ENCODE peak calls at places on chromosomes 5 and 9, in six cellular contexts. One of them, this sample, is unnamed.

GRCh38 chr9:99023831-99024230 is 80.1 kb downstream of the COL15A1 start:
- DNase-seq in T-cell: no peak
- DNase-seq in nucleus accumbens: no peak
- DNase-seq in tibial nerve: peak
- DNase-seq in stimulated activated CD4-positive, alpha-beta T cell treated with anti-CD3 and anti-CD28 coated beads, Interleukin-1b, Interleukin-23, amount 100 ng/mL, for 24 hours: no peak
- DNase-seq in colonic mucosa: no peak
- DNase-seq in this sample: no peak

GRCh38 chr5:73250645-73251044 is 77.7 kb downstream of the TMEM174 start:
- DNase-seq in T-cell: no peak
- DNase-seq in nucleus accumbens: no peak
- DNase-seq in tibial nerve: no peak
- DNase-seq in stimulated activated CD4-positive, alpha-beta T cell treated with anti-CD3 and anti-CD28 coated beads, Interleukin-1b, Interleukin-23, amount 100 ng/mL, for 24 hours: no peak
- DNase-seq in colonic mucosa: no peak
- DNase-seq in this sample: no peak

GRCh38 chr5:83482961-83483360 is 11.4 kb downstream of the VCAN start:
- DNase-seq in T-cell: no peak
- DNase-seq in nucleus accumbens: no peak
- DNase-seq in tibial nerve: no peak
- DNase-seq in stimulated activated CD4-positive, alpha-beta T cell treated with anti-CD3 and anti-CD28 coated beads, Interleukin-1b, Interleukin-23, amount 100 ng/mL, for 24 hours: no peak
- DNase-seq in colonic mucosa: no peak
- DNase-seq in this sample: no peak

GRCh38 chr9:89743216-89743575 is 138.4 kb downstream of the GADD45G start:
- DNase-seq in T-cell: no peak
- DNase-seq in nucleus accumbens: no peak
- DNase-seq in tibial nerve: no peak
- DNase-seq in stimulated activated CD4-positive, alpha-beta T cell treated with anti-CD3 and anti-CD28 coated beads, Interleukin-1b, Interleukin-23, amount 100 ng/mL, for 24 hours: no peak
- DNase-seq in colonic mucosa: no peak
- DNase-seq in this sample: no peak

GRCh38 chr5:76380346-76381074 is 22.6 kb upstream of the IQGAP2 start:
- DNase-seq in T-cell: no peak
- DNase-seq in nucleus accumbens: no peak
- DNase-seq in tibial nerve: no peak
- DNase-seq in stimulated activated CD4-positive, alpha-beta T cell treated with anti-CD3 and anti-CD28 coated beads, Interleukin-1b, Interleukin-23, amount 100 ng/mL, for 24 hours: no peak
- DNase-seq in colonic mucosa: peak
- DNase-seq in this sample: no peak

GRCh38 chr9:89929315-89929714 is 324.5 kb downstream of the GADD45G start:
- DNase-seq in T-cell: no peak
- DNase-seq in nucleus accumbens: no peak
- DNase-seq in tibial nerve: no peak
- DNase-seq in stimulated activated CD4-positive, alpha-beta T cell treated with anti-CD3 and anti-CD28 coated beads, Interleukin-1b, Interleukin-23, amount 100 ng/mL, for 24 hours: no peak
- DNase-seq in colonic mucosa: no peak
- DNase-seq in this sample: no peak

GRCh38 chr9:77912895-77913693 is 118.5 kb downstream of the GNAQ start:
- DNase-seq in T-cell: no peak
- DNase-seq in nucleus accumbens: no peak
- DNase-seq in tibial nerve: no peak
- DNase-seq in stimulated activated CD4-positive, alpha-beta T cell treated with anti-CD3 and anti-CD28 coated beads, Interleukin-1b, Interleukin-23, amount 100 ng/mL, for 24 hours: no peak
- DNase-seq in colonic mucosa: no peak
- DNase-seq in this sample: no peak

GRCh38 chr9:37710039-37710438 is 43.6 kb upstream of the TRMT10B start:
- DNase-seq in T-cell: no peak
- DNase-seq in nucleus accumbens: no peak
- DNase-seq in tibial nerve: no peak
- DNase-seq in stimulated activated CD4-positive, alpha-beta T cell treated with anti-CD3 and anti-CD28 coated beads, Interleukin-1b, Interleukin-23, amount 100 ng/mL, for 24 hours: no peak
- DNase-seq in colonic mucosa: no peak
- DNase-seq in this sample: no peak

GRCh38 chr5:142245776-142246175 is 79.0 kb downstream of the SPRY4 start:
- DNase-seq in T-cell: no peak
- DNase-seq in nucleus accumbens: no peak
- DNase-seq in tibial nerve: no peak
- DNase-seq in stimulated activated CD4-positive, alpha-beta T cell treated with anti-CD3 and anti-CD28 coated beads, Interleukin-1b, Interleukin-23, amount 100 ng/mL, for 24 hours: no peak
- DNase-seq in colonic mucosa: no peak
- DNase-seq in this sample: no peak

GRCh38 chr5:172443441-172444109 is 10.8 kb downstream of the SH3PXD2B start:
- DNase-seq in T-cell: no peak
- DNase-seq in nucleus accumbens: peak
- DNase-seq in tibial nerve: peak
- DNase-seq in stimulated activated CD4-positive, alpha-beta T cell treated with anti-CD3 and anti-CD28 coated beads, Interleukin-1b, Interleukin-23, amount 100 ng/mL, for 24 hours: peak
- DNase-seq in colonic mucosa: peak
- DNase-seq in this sample: peak

GRCh38 chr9:37908698-37909186 is 4.8 kb upstream of the SLC25A51 start:
- DNase-seq in T-cell: no peak
- DNase-seq in nucleus accumbens: no peak
- DNase-seq in tibial nerve: peak
- DNase-seq in stimulated activated CD4-positive, alpha-beta T cell treated with anti-CD3 and anti-CD28 coated beads, Interleukin-1b, Interleukin-23, amount 100 ng/mL, for 24 hours: no peak
- DNase-seq in colonic mucosa: peak
- DNase-seq in this sample: no peak

GRCh38 chr5:72555871-72556270 is 48.7 kb upstream of the ZNF366 start:
- DNase-seq in T-cell: no peak
- DNase-seq in nucleus accumbens: no peak
- DNase-seq in tibial nerve: no peak
- DNase-seq in stimulated activated CD4-positive, alpha-beta T cell treated with anti-CD3 and anti-CD28 coated beads, Interleukin-1b, Interleukin-23, amount 100 ng/mL, for 24 hours: no peak
- DNase-seq in colonic mucosa: no peak
- DNase-seq in this sample: no peak

GRCh38 chr9:65437724-65438123 is 152.7 kb upstream of the FOXD4L5 start:
- DNase-seq in T-cell: no peak
- DNase-seq in nucleus accumbens: no peak
- DNase-seq in tibial nerve: no peak
- DNase-seq in stimulated activated CD4-positive, alpha-beta T cell treated with anti-CD3 and anti-CD28 coated beads, Interleukin-1b, Interleukin-23, amount 100 ng/mL, for 24 hours: no peak
- DNase-seq in colonic mucosa: no peak
- DNase-seq in this sample: no peak

GRCh38 chr9:74838351-74838750 is 49.4 kb downstream of the TRPM6 start:
- DNase-seq in T-cell: no peak
- DNase-seq in nucleus accumbens: no peak
- DNase-seq in tibial nerve: no peak
- DNase-seq in stimulated activated CD4-positive, alpha-beta T cell treated with anti-CD3 and anti-CD28 coated beads, Interleukin-1b, Interleukin-23, amount 100 ng/mL, for 24 hours: no peak
- DNase-seq in colonic mucosa: no peak
- DNase-seq in this sample: no peak

GRCh38 chr5:122311400-122311887 is 593 bp upstream of the SNCAIP start:
- DNase-seq in T-cell: no peak
- DNase-seq in nucleus accumbens: no peak
- DNase-seq in tibial nerve: no peak
- DNase-seq in stimulated activated CD4-positive, alpha-beta T cell treated with anti-CD3 and anti-CD28 coated beads, Interleukin-1b, Interleukin-23, amount 100 ng/mL, for 24 hours: no peak
- DNase-seq in colonic mucosa: no peak
- DNase-seq in this sample: no peak

GRCh38 chr9:15453956-15454355 is 31.3 kb downstream of the SNAPC3 start:
- DNase-seq in T-cell: no peak
- DNase-seq in nucleus accumbens: no peak
- DNase-seq in tibial nerve: no peak
- DNase-seq in stimulated activated CD4-positive, alpha-beta T cell treated with anti-CD3 and anti-CD28 coated beads, Interleukin-1b, Interleukin-23, amount 100 ng/mL, for 24 hours: no peak
- DNase-seq in colonic mucosa: no peak
- DNase-seq in this sample: no peak

GRCh38 chr5:79853676-79854418 is 137.2 kb downstream of the MTX3 start:
- DNase-seq in T-cell: no peak
- DNase-seq in nucleus accumbens: no peak
- DNase-seq in tibial nerve: no peak
- DNase-seq in stimulated activated CD4-positive, alpha-beta T cell treated with anti-CD3 and anti-CD28 coated beads, Interleukin-1b, Interleukin-23, amount 100 ng/mL, for 24 hours: no peak
- DNase-seq in colonic mucosa: no peak
- DNase-seq in this sample: no peak

GRCh38 chr9:136604823-136605525 is 57.7 kb upstream of the EGFL7 start:
- DNase-seq in T-cell: no peak
- DNase-seq in nucleus accumbens: no peak
- DNase-seq in tibial nerve: no peak
- DNase-seq in stimulated activated CD4-positive, alpha-beta T cell treated with anti-CD3 and anti-CD28 coated beads, Interleukin-1b, Interleukin-23, amount 100 ng/mL, for 24 hours: no peak
- DNase-seq in colonic mucosa: peak
- DNase-seq in this sample: no peak

GRCh38 chr5:132457371-132458225 is 33.0 kb downstream of the IRF1 start:
- DNase-seq in T-cell: peak
- DNase-seq in nucleus accumbens: no peak
- DNase-seq in tibial nerve: peak
- DNase-seq in stimulated activated CD4-positive, alpha-beta T cell treated with anti-CD3 and anti-CD28 coated beads, Interleukin-1b, Interleukin-23, amount 100 ng/mL, for 24 hours: no peak
- DNase-seq in colonic mucosa: no peak
- DNase-seq in this sample: no peak

GRCh38 chr9:73596321-73596720 is 444.7 kb downstream of the ANXA1 start:
- DNase-seq in T-cell: no peak
- DNase-seq in nucleus accumbens: no peak
- DNase-seq in tibial nerve: no peak
- DNase-seq in stimulated activated CD4-positive, alpha-beta T cell treated with anti-CD3 and anti-CD28 coated beads, Interleukin-1b, Interleukin-23, amount 100 ng/mL, for 24 hours: no peak
- DNase-seq in colonic mucosa: no peak
- DNase-seq in this sample: no peak

GRCh38 chr9:132156256-132156655 is 5.6 kb upstream of the NTNG2 start:
- DNase-seq in T-cell: no peak
- DNase-seq in nucleus accumbens: no peak
- DNase-seq in tibial nerve: no peak
- DNase-seq in stimulated activated CD4-positive, alpha-beta T cell treated with anti-CD3 and anti-CD28 coated beads, Interleukin-1b, Interleukin-23, amount 100 ng/mL, for 24 hours: no peak
- DNase-seq in colonic mucosa: no peak
- DNase-seq in this sample: no peak

This sample was measured in posterior cingulate gyrus.